ENCODE peak calls at places on chromosomes 6 and 20, in ten cellular contexts. K, V, A, Y, W, B, E, U, Z and I are unnamed samples.

GRCh38 chr6:130467146-130467545 is 101.3 kb downstream of the TMEM200A start:
- DNase-seq in Z (no peak), V (no peak), Y (no peak), U (no peak), B (no peak), A (no peak), K (no peak), W (no peak), E (no peak), I (no peak)

GRCh38 chr6:47484616-47485015 is 7.0 kb downstream of the CD2AP start:
- DNase-seq in V (no peak), W (no peak), K (no peak), Z (peak; percentile 60), U (no peak), B (no peak), A (peak; percentile 83), Y (no peak), E (peak; percentile 84), I (peak; percentile 91)

GRCh38 chr20:63177785-63178444 is 38.0 kb downstream of the YTHDF1 start:
- DNase-seq in Y (no peak), W (no peak), E (no peak), V (no peak), Z (no peak), A (peak; percentile 7), K (no peak), U (no peak), B (no peak), I (no peak)

GRCh38 chr6:84539122-84539856 is 225.1 kb downstream of the TBX18 start:
- DNase-seq in B (no peak), E (no peak), V (no peak), W (no peak), A (no peak), Y (no peak), K (no peak), Z (no peak), U (no peak), I (no peak)

GRCh38 chr6:41894366-41895299 is 542 bp downstream of the USP49 start:
- DNase-seq in B (peak; percentile 9), Z (no peak), E (no peak), A (no peak), Y (no peak), V (no peak), W (peak; percentile 49), K (peak; percentile 25), U (no peak), I (no peak)

GRCh38 chr6:113873043-113873667 is 16.0 kb downstream of the MARCKS start:
- DNase-seq in K (no peak), B (peak; percentile 88), E (no peak), U (peak; percentile 51), W (no peak), V (no peak), Z (no peak), A (no peak), Y (peak; percentile 34), I (no peak)

GRCh38 chr6:153231048-153231635 is 100.1 kb upstream of the RGS17 start:
- DNase-seq in A (peak; percentile 74), K (peak; percentile 68), Z (peak; percentile 66), E (no peak), B (peak; percentile 40), U (peak; percentile 15), V (peak; percentile 58), Y (peak; percentile 31), W (peak; percentile 63), I (peak; percentile 7)

GRCh38 chr20:31566332-31566657 is 38.8 kb upstream of the ID1 start:
- DNase-seq in A (no peak), U (no peak), K (no peak), Y (no peak), V (no peak), B (no peak), Z (no peak), E (no peak), W (no peak), I (no peak)

GRCh38 chr20:61514018-61514755 is 262.1 kb downstream of the CDH4 start:
- DNase-seq in K (no peak), Y (no peak), E (no peak), V (no peak), Z (no peak), U (no peak), W (peak; percentile 47), A (no peak), B (no peak), I (no peak)

GRCh38 chr6:121651420-121651819 is 216.0 kb downstream of the GJA1 start:
- DNase-seq in B (no peak), A (peak; percentile 86), K (no peak), U (no peak), Y (no peak), E (no peak), W (no peak), Z (peak; percentile 22), V (no peak), I (no peak)

GRCh38 chr20:24875078-24875477 is 74.0 kb upstream of the CST7 start:
- DNase-seq in V (no peak), U (no peak), Y (no peak), Z (no peak), K (no peak), W (no peak), B (no peak), A (no peak), E (no peak), I (no peak)

GRCh38 chr6:168355716-168356522 is 36.3 kb upstream of the DACT2 start:
- DNase-seq in U (no peak), A (peak; percentile 59), Z (peak; percentile 19), V (no peak), W (peak; percentile 46), Y (peak; percentile 57), E (no peak), K (peak; percentile 67), B (peak; percentile 68), I (no peak)

GRCh38 chr20:34516874-34517542 is 786 bp downstream of the DYNLRB1 start:
- DNase-seq in E (no peak), V (no peak), U (peak; percentile 48), K (peak; percentile 28), Z (no peak), A (peak; percentile 27), B (peak; percentile 29), W (peak; percentile 43), Y (no peak), I (no peak)

GRCh38 chr6:17972074-17972966 is 15.1 kb downstream of the KIF13A start:
- DNase-seq in K (peak; percentile 22), Y (no peak), V (no peak), U (no peak), B (no peak), W (peak; percentile 40), A (no peak), E (no peak), Z (no peak), I (no peak)

GRCh38 chr6:52346503-52346902 is 15.4 kb upstream of the PAQR8 start:
- DNase-seq in U (no peak), Y (no peak), A (no peak), W (no peak), E (no peak), K (no peak), V (no peak), Z (no peak), B (no peak), I (no peak)

GRCh38 chr6:138569970-138570715 is 70.8 kb upstream of the NHSL1 start:
- DNase-seq in B (no peak), E (no peak), V (no peak), W (no peak), K (no peak), A (no peak), Y (no peak), U (no peak), Z (no peak), I (no peak)

GRCh38 chr6:138568997-138569396 is 69.7 kb upstream of the NHSL1 start:
- DNase-seq in Z (no peak), B (no peak), U (no peak), K (no peak), V (no peak), E (no peak), Y (no peak), A (no peak), W (no peak), I (no peak)

GRCh38 chr6:138571174-138571573 is 71.9 kb upstream of the NHSL1 start:
- DNase-seq in E (no peak), W (no peak), V (no peak), A (no peak), Z (no peak), Y (no peak), B (no peak), U (no peak), K (no peak), I (no peak)

GRCh38 chr6:138570716-138571020 is 71.4 kb upstream of the NHSL1 start:
- DNase-seq in V (no peak), Z (no peak), Y (no peak), A (no peak), U (no peak), B (no peak), W (no peak), E (no peak), K (no peak), I (peak; percentile 53)

GRCh38 chr6:138569554-138569953 is 70.3 kb upstream of the NHSL1 start:
- DNase-seq in Z (no peak), W (no peak), B (no peak), V (no peak), Y (no peak), K (no peak), A (no peak), U (no peak), E (no peak), I (no peak)
- H3K4me3 ChIP-seq in Z (no peak overlapping the region), W (no peak overlapping the region), B (no peak overlapping the region), V (no peak overlapping the region), Y (peak overlapping the region; percentile 47), K (no peak overlapping the region), A (no peak overlapping the region), U (no peak overlapping the region), E (no peak overlapping the region), I (peak overlapping the region; percentile 64)

GRCh38 chr6:30344191-30344867 is 627 bp upstream of the RPP21 start:
- DNase-seq in A (no peak), K (no peak), Y (no peak), Z (no peak), E (no peak), V (no peak), B (no peak), U (no peak), W (no peak), I (no peak)
- H3K4me3 ChIP-seq in A (peak overlapping the region; percentile 95), K (peak overlapping the region; percentile 88), Y (peak overlapping the region; percentile 94), Z (peak overlapping the region; percentile 16), E (peak overlapping the region; percentile 76), V (no peak overlapping the region), B (peak overlapping the region; percentile 88), U (peak overlapping the region; percentile 82), W (no peak overlapping the region), I (peak overlapping the region; percentile 34)

DNA sequence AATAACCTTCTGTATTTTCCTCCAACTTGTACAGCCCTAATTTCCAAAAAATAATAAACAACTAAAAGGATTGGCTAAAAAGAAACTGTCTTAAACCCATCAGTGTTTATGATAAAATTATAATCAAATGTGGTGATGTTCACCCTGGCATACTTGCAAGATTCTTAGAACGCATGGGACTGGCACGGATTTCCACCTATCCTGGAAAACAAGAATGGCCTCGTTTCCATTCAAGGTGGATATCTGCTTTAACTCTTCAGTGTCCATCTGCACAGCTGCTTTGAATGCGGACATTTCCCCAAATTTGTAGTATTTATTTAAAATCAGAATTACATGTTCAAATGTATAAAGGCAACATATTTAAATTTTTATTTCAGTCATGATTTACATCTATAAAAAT is 4.2 kb downstream of the CNR1 start:
- DNase-seq in B (no peak), E (no peak), W (no peak), K (no peak), Y (no peak), Z (no peak), V (no peak), U (no peak), A (no peak), I (no peak)
- H3K4me3 ChIP-seq in B (no peak overlapping the region), E (no peak overlapping the region), W (no peak overlapping the region), K (no peak overlapping the region), Y (no peak overlapping the region), Z (no peak overlapping the region), V (no peak overlapping the region), U (peak overlapping the region; percentile 97), A (no peak overlapping the region), I (no peak overlapping the region)

GRCh38 chr6:36361071-36361470 is 24.4 kb upstream of the BNIP5 start:
- DNase-seq in K (no peak), E (no peak), A (no peak), W (no peak), Y (no peak), Z (no peak), B (no peak), V (no peak), U (no peak), I (no peak)
- H3K4me3 ChIP-seq in K (no peak overlapping the region), E (no peak overlapping the region), A (no peak overlapping the region), W (no peak overlapping the region), Y (no peak overlapping the region), Z (no peak overlapping the region), B (no peak overlapping the region), V (no peak overlapping the region), U (no peak overlapping the region), I (no peak overlapping the region)